ENCODE peak calls at places on chromosome 12, in ten cellular contexts. F is uterus, S is endothelial cell of umbilical vein, M is Peyer's patch, P is tibial nerve, I is heart left ventricle, O is A549, D is IMR-90, E is ovary, G is spleen. C is an unnamed sample.

GRCh38 chr12:120376009-120376408 is 7.0 kb upstream of the MSI1 start:
- DNase-seq in F (no peak), S (no peak), M (no peak), P (no peak), I (no peak), O (no peak), D (no peak), E (no peak), G (no peak), C (no peak)

GRCh38 chr12:2640281-2640680 is 154.5 kb upstream of the FKBP4 start:
- DNase-seq in F (no peak), S (no peak), M (no peak), P (no peak), I (no peak), O (peak; percentile 20), D (no peak), E (no peak), G (peak; percentile 67), C (no peak)

GRCh38 chr12:94140556-94140955 is 7.8 kb upstream of the PLXNC1 start:
- DNase-seq in F (no peak), S (no peak), M (no peak), P (no peak), I (no peak), O (no peak), D (peak; percentile 10), E (no peak), G (peak; percentile 84), C (peak; percentile 28)

GRCh38 chr12:45549503-45549902 is 180.0 kb upstream of the ARID2 start:
- DNase-seq in F (no peak), S (no peak), M (no peak), P (no peak), I (no peak), O (no peak), D (no peak), E (no peak), G (no peak), C (no peak)

GRCh38 chr12:49507139-49507538 is 31.7 kb upstream of the KCNH3 start:
- DNase-seq in F (no peak), S (peak; percentile 95), M (no peak), P (no peak), I (no peak), O (peak; percentile 67), D (peak; percentile 96), E (no peak), G (no peak), C (no peak)

GRCh38 chr12:95151406-95151805 is 65.9 kb downstream of the FGD6 start:
- DNase-seq in F (no peak), S (no peak), M (no peak), P (no peak), I (no peak), O (no peak), D (no peak), E (no peak), G (no peak), C (no peak)

GRCh38 chr12:1324900-1325299 is 269.5 kb downstream of the FBXL14 start:
- DNase-seq in F (no peak), S (no peak), M (no peak), P (no peak), I (no peak), O (no peak), D (no peak), E (no peak), G (no peak), C (no peak)

GRCh38 chr12:120455302-120455701 is 9.1 kb downstream of the GATC start:
- DNase-seq in F (no peak), S (no peak), M (no peak), P (no peak), I (no peak), O (no peak), D (no peak), E (no peak), G (no peak), C (no peak)

GRCh38 chr12:2535583-2536187 is 259.1 kb upstream of the FKBP4 start:
- DNase-seq in F (no peak), S (no peak), M (no peak), P (no peak), I (no peak), O (no peak), D (peak; percentile 20), E (no peak), G (no peak), C (no peak)

GRCh38 chr12:100211698-100212097 is 11.1 kb downstream of the ACTR6 start:
- DNase-seq in F (no peak), S (no peak), M (no peak), P (no peak), I (no peak), O (no peak), D (no peak), E (no peak), G (no peak), C (no peak)

GRCh38 chr12:10067942-10068341 is 30.8 kb downstream of the CLEC1A start:
- DNase-seq in F (no peak), S (peak; percentile 96), M (no peak), P (no peak), I (no peak), O (no peak), D (no peak), E (no peak), G (no peak), C (no peak)

GRCh38 chr12:113142173-113142885 is 6.8 kb upstream of the RASAL1 start:
- DNase-seq in F (no peak), S (no peak), M (peak; percentile 27), P (no peak), I (peak; percentile 63), O (no peak), D (no peak), E (no peak), G (peak; percentile 76), C (peak; percentile 68)

GRCh38 chr12:51082561-51083139 is 746 bp downstream of the CSRNP2 start:
- DNase-seq in F (no peak), S (peak; percentile 60), M (no peak), P (no peak), I (no peak), O (peak; percentile 52), D (peak; percentile 39), E (no peak), G (no peak), C (no peak)

GRCh38 chr12:607541-608001 is 55.7 kb downstream of the NINJ2 start:
- DNase-seq in F (no peak), S (peak; percentile 88), M (no peak), P (no peak), I (peak; percentile 83), O (no peak), D (no peak), E (no peak), G (no peak), C (peak; percentile 33)

GRCh38 chr12:85445060-85445938 is 165.3 kb downstream of the ALX1 start:
- DNase-seq in F (no peak), S (no peak), M (no peak), P (no peak), I (no peak), O (no peak), D (no peak), E (no peak), G (no peak), C (no peak)

DNA sequence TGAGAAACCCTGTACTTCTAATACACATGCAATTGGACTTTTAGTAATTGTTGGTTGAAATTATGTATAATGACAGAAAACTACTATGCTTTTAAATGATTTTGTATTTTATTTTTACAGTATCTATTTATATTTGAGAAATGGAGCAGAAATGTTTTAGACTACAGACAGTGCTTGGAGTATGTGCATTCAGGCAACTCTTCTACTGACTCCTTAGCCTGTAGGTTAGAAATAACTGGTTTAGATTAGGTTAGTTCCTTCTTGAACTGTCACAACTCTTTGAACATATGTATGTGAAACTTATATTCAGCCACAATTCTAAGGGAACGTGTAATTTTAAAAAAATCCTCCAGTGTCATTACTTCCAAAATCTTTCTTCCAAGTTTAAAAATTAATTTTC is 1.7 kb downstream of the FGFR1OP2 start:
- DNase-seq in F (no peak), S (no peak), M (no peak), P (no peak), I (no peak), O (no peak), D (no peak), E (no peak), G (no peak), C (no peak)
- TF ChIP-seq POLR2A in F (no peak), S (no peak), M (no peak), P (no peak), I (no peak), O (no peak), D (no peak), E (no peak), G (no peak), C (no peak)

DNA sequence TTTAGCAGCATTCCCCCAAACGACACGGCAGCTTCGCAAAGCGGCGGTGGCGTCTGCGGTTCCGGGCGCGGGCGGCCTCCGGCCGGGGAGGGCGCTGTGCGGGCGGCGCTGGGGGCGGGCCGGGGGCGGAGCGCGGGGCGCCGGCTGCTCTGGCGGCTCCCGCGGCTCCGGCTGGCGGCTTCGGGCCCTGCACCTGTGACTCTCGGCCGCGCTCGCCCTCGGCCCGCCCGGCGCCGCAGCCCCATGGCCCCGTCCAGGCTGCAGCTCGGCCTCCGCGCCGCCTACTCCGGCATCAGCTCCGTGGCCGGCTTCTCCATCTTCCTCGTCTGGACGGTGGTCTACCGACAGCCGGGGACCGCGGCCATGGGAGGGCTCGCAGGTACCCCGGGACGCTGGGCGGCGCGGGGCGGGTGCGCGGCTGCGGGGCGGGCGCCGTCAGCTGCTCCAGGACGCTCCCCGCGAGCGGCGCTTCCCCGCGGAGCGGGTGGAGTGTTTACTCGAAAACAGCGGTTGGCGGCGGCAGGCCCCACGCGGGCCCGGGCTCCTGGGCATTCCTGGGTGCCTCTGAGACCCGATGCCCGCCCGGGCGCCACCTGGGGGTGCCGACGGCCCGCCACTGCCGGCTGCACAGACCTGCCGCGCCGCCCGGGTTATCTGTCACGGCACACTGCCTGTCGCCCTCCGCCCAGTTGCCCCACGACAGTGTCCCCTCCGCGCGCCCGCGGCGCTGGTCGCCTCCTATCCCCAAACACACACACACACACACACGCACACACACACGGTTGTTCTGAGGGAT is at the start of gene SLC48A1:
- DNase-seq in F (peak; percentile 80), S (peak; percentile 54), M (peak; percentile 75), P (no peak), I (peak; percentile 84), O (peak; percentile 92), D (peak; percentile 46), E (peak; percentile 85), G (peak; percentile 96), C (peak; percentile 83)
- TF ChIP-seq CTCF in F (peak; percentile 54), S (peak; percentile 38), M (no peak), P (peak; percentile 10), I (peak; percentile 59), O (peak; percentile 71), D (peak; percentile 39), E (peak; percentile 11), G (peak; percentile 16), C (peak; percentile 27)

GRCh38 chr12:107096571-107096970 is 3.2 kb upstream of the CRY1 start:
- DNase-seq in F (no peak), S (no peak), M (no peak), P (no peak), I (no peak), O (no peak), D (no peak), E (no peak), G (no peak), C (no peak)
- TF ChIP-seq POLR2A in F (no peak), S (no peak), M (no peak), P (no peak), I (no peak), O (no peak), D (no peak), E (no peak), G (no peak), C (no peak)

DNA sequence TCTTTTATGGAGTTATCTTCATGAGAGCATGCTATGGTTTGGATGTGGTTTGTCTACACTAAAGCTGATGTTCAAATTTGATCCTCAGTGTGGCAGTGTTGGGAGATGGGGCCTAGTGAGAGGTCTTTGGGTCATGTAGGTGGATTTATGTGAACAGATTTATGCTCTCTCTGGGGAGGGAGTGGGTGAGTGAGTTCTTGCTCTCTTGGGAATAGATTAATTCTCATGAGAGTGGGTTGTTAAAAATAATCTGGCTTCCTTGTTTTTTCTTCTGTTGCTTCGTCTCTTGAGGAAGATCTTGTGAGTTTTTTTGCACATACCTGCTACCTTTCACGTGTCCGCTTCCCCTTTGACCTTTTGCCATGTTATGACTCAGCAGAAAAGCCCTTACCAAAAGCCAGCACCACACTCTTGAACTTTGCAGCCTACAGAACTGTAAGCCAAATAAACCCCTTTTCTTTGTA is 20.5 kb downstream of the DERA start:
- DNase-seq in F (no peak), S (no peak), M (no peak), P (no peak), I (no peak), O (no peak), D (no peak), E (no peak), G (no peak), C (no peak)
- TF ChIP-seq CTCF in F (no peak), S (no peak), M (no peak), P (no peak), I (no peak), O (no peak), D (peak; percentile 3), E (no peak), G (no peak), C (no peak)